ENCODE peak calls at places on chromosomes 7 and 10, in five cellular contexts. One of them, this sample, is unnamed.

GRCh38 chr7:28065308-28065707 is 115.3 kb downstream of the JAZF1 start:
- DNase-seq in prostate gland: peak
- DNase-seq in stomach: no peak
- DNase-seq in sigmoid colon: peak
- DNase-seq in transverse colon: no peak
- DNase-seq in this sample: no peak

GRCh38 chr7:112144284-112145059 is 61.7 kb downstream of the DOCK4 start:
- DNase-seq in prostate gland: no peak
- DNase-seq in stomach: no peak
- DNase-seq in sigmoid colon: no peak
- DNase-seq in transverse colon: no peak
- DNase-seq in this sample: no peak

GRCh38 chr7:11548532-11548931 is 283.5 kb downstream of the THSD7A start:
- DNase-seq in prostate gland: no peak
- DNase-seq in stomach: no peak
- DNase-seq in sigmoid colon: no peak
- DNase-seq in transverse colon: no peak
- DNase-seq in this sample: no peak

GRCh38 chr10:123274513-123275182 is 120.4 kb downstream of the BUB3 start:
- DNase-seq in prostate gland: no peak
- DNase-seq in stomach: no peak
- DNase-seq in sigmoid colon: no peak
- DNase-seq in transverse colon: no peak
- DNase-seq in this sample: no peak

GRCh38 chr10:106185991-106186390 is 978.5 kb downstream of the SORCS1 start:
- DNase-seq in prostate gland: no peak
- DNase-seq in stomach: no peak
- DNase-seq in sigmoid colon: no peak
- DNase-seq in transverse colon: no peak
- DNase-seq in this sample: no peak

GRCh38 chr10:42962902-42963231 is 114.0 kb upstream of the RET start:
- DNase-seq in prostate gland: no peak
- DNase-seq in stomach: peak
- DNase-seq in sigmoid colon: peak
- DNase-seq in transverse colon: peak
- DNase-seq in this sample: no peak

GRCh38 chr7:75869776-75870379 is 9.0 kb upstream of the RHBDD2 start:
- DNase-seq in prostate gland: no peak
- DNase-seq in stomach: no peak
- DNase-seq in sigmoid colon: no peak
- DNase-seq in transverse colon: no peak
- DNase-seq in this sample: no peak

GRCh38 chr7:116772926-116773749 is 89.2 kb upstream of the CAPZA2 start:
- DNase-seq in prostate gland: no peak
- DNase-seq in stomach: no peak
- DNase-seq in sigmoid colon: no peak
- DNase-seq in transverse colon: no peak
- DNase-seq in this sample: no peak

GRCh38 chr10:128875955-128876354 is 591.1 kb upstream of the MGMT start:
- DNase-seq in prostate gland: no peak
- DNase-seq in stomach: no peak
- DNase-seq in sigmoid colon: peak
- DNase-seq in transverse colon: no peak
- DNase-seq in this sample: no peak

GRCh38 chr10:2212196-2212719 is 474.9 kb upstream of the ADARB2 start:
- DNase-seq in prostate gland: no peak
- DNase-seq in stomach: no peak
- DNase-seq in sigmoid colon: no peak
- DNase-seq in transverse colon: no peak
- DNase-seq in this sample: no peak

GRCh38 chr10:59678884-59679301 is 30.8 kb downstream of the SLC16A9 start:
- DNase-seq in prostate gland: no peak
- DNase-seq in stomach: peak
- DNase-seq in sigmoid colon: no peak
- DNase-seq in transverse colon: peak
- DNase-seq in this sample: no peak

GRCh38 chr10:58189269-58189668 is 78.4 kb downstream of the IPMK start:
- DNase-seq in prostate gland: peak
- DNase-seq in stomach: no peak
- DNase-seq in sigmoid colon: no peak
- DNase-seq in transverse colon: no peak
- DNase-seq in this sample: no peak

GRCh38 chr10:50788951-50789904 is 49.5 kb downstream of the ASAH2B start:
- DNase-seq in prostate gland: no peak
- DNase-seq in stomach: no peak
- DNase-seq in sigmoid colon: no peak
- DNase-seq in transverse colon: no peak
- DNase-seq in this sample: no peak

GRCh38 chr7:92639956-92640355 is 49.8 kb upstream of the FAM133B start:
- DNase-seq in prostate gland: no peak
- DNase-seq in stomach: no peak
- DNase-seq in sigmoid colon: no peak
- DNase-seq in transverse colon: no peak
- DNase-seq in this sample: no peak

GRCh38 chr10:82814635-82815034 is 939.6 kb downstream of the NRG3 start:
- DNase-seq in prostate gland: no peak
- DNase-seq in stomach: no peak
- DNase-seq in sigmoid colon: no peak
- DNase-seq in transverse colon: no peak
- DNase-seq in this sample: no peak

GRCh38 chr10:71255817-71256660 is 43.7 kb downstream of the UNC5B start:
- DNase-seq in prostate gland: peak
- DNase-seq in stomach: peak
- DNase-seq in sigmoid colon: peak
- DNase-seq in transverse colon: peak
- DNase-seq in this sample: no peak

GRCh38 chr7:158018061-158018796 is 569.4 kb downstream of the PTPRN2 start:
- DNase-seq in prostate gland: no peak
- DNase-seq in stomach: peak
- DNase-seq in sigmoid colon: no peak
- DNase-seq in transverse colon: no peak
- DNase-seq in this sample: no peak

GRCh38 chr7:121294448-121294992 is 34.3 kb upstream of the WNT16 start:
- DNase-seq in prostate gland: no peak
- DNase-seq in stomach: no peak
- DNase-seq in sigmoid colon: no peak
- DNase-seq in transverse colon: no peak
- DNase-seq in this sample: no peak

GRCh38 chr7:149880871-149881301 is 7.1 kb downstream of the ATP6V0E2 start:
- DNase-seq in prostate gland: peak
- DNase-seq in stomach: no peak
- DNase-seq in sigmoid colon: peak
- DNase-seq in transverse colon: no peak
- DNase-seq in this sample: no peak

GRCh38 chr10:103752680-103753248 is 102.6 kb downstream of the SH3PXD2A start:
- DNase-seq in prostate gland: no peak
- DNase-seq in stomach: peak
- DNase-seq in sigmoid colon: no peak
- DNase-seq in transverse colon: no peak
- DNase-seq in this sample: no peak

GRCh38 chr7:17696422-17696821 is 243.9 kb downstream of the SNX13 start:
- DNase-seq in prostate gland: peak
- DNase-seq in stomach: no peak
- DNase-seq in sigmoid colon: peak
- DNase-seq in transverse colon: peak
- DNase-seq in this sample: no peak

GRCh38 chr10:114486938-114487814 is 82.9 kb upstream of the AFAP1L2 start:
- DNase-seq in prostate gland: no peak
- DNase-seq in stomach: no peak
- DNase-seq in sigmoid colon: no peak
- DNase-seq in transverse colon: no peak
- DNase-seq in this sample: no peak

GRCh38 chr10:93186631-93187030 is 112.9 kb downstream of the CYP26A1 start:
- DNase-seq in prostate gland: no peak
- DNase-seq in stomach: no peak
- DNase-seq in sigmoid colon: no peak
- DNase-seq in transverse colon: no peak
- DNase-seq in this sample: no peak

GRCh38 chr10:75957721-75958120 is 526.3 kb downstream of the LRMDA start:
- DNase-seq in prostate gland: no peak
- DNase-seq in stomach: no peak
- DNase-seq in sigmoid colon: no peak
- DNase-seq in transverse colon: no peak
- DNase-seq in this sample: no peak

GRCh38 chr10:96238889-96239624 is 32.3 kb downstream of the BLNK start:
- DNase-seq in prostate gland: no peak
- DNase-seq in stomach: no peak
- DNase-seq in sigmoid colon: no peak
- DNase-seq in transverse colon: no peak
- DNase-seq in this sample: no peak

GRCh38 chr10:51386248-51386885 is 312.1 kb downstream of the PRKG1 start:
- DNase-seq in prostate gland: no peak
- DNase-seq in stomach: no peak
- DNase-seq in sigmoid colon: no peak
- DNase-seq in transverse colon: no peak
- DNase-seq in this sample: no peak

GRCh38 chr10:70260259-70260658 is 23.5 kb downstream of the NPFFR1 start:
- DNase-seq in prostate gland: no peak
- DNase-seq in stomach: no peak
- DNase-seq in sigmoid colon: no peak
- DNase-seq in transverse colon: no peak
- DNase-seq in this sample: no peak

GRCh38 chr10:3126741-3127342 is 45.7 kb downstream of the PITRM1 start:
- DNase-seq in prostate gland: no peak
- DNase-seq in stomach: no peak
- DNase-seq in sigmoid colon: peak
- DNase-seq in transverse colon: peak
- DNase-seq in this sample: no peak

GRCh38 chr10:34753014-34753757 is 61.9 kb downstream of the PARD3 start:
- DNase-seq in prostate gland: no peak
- DNase-seq in stomach: no peak
- DNase-seq in sigmoid colon: no peak
- DNase-seq in transverse colon: no peak
- DNase-seq in this sample: no peak

GRCh38 chr7:26477381-26477780 is 185.7 kb downstream of the SNX10 start:
- DNase-seq in prostate gland: no peak
- DNase-seq in stomach: no peak
- DNase-seq in sigmoid colon: no peak
- DNase-seq in transverse colon: no peak
- DNase-seq in this sample: no peak

GRCh38 chr7:56110611-56111010 is 4.3 kb upstream of the CHCHD2 start:
- DNase-seq in prostate gland: no peak
- DNase-seq in stomach: no peak
- DNase-seq in sigmoid colon: no peak
- DNase-seq in transverse colon: no peak
- DNase-seq in this sample: no peak

GRCh38 chr10:22229756-22230330 is 12.0 kb upstream of the EBLN1 start:
- DNase-seq in prostate gland: no peak
- DNase-seq in stomach: no peak
- DNase-seq in sigmoid colon: no peak
- DNase-seq in transverse colon: no peak
- DNase-seq in this sample: no peak

GRCh38 chr10:26721561-26721960 is 24.1 kb downstream of the PDSS1 start:
- DNase-seq in prostate gland: no peak
- DNase-seq in stomach: no peak
- DNase-seq in sigmoid colon: no peak
- DNase-seq in transverse colon: no peak
- DNase-seq in this sample: no peak

GRCh38 chr10:20466731-20467130 is 430.4 kb downstream of the NEBL start:
- DNase-seq in prostate gland: no peak
- DNase-seq in stomach: no peak
- DNase-seq in sigmoid colon: no peak
- DNase-seq in transverse colon: no peak
- DNase-seq in this sample: no peak

GRCh38 chr10:119620241-119620753 is 23.5 kb upstream of the TIAL1 start:
- DNase-seq in prostate gland: no peak
- DNase-seq in stomach: no peak
- DNase-seq in sigmoid colon: no peak
- DNase-seq in transverse colon: no peak
- DNase-seq in this sample: no peak

DNA sequence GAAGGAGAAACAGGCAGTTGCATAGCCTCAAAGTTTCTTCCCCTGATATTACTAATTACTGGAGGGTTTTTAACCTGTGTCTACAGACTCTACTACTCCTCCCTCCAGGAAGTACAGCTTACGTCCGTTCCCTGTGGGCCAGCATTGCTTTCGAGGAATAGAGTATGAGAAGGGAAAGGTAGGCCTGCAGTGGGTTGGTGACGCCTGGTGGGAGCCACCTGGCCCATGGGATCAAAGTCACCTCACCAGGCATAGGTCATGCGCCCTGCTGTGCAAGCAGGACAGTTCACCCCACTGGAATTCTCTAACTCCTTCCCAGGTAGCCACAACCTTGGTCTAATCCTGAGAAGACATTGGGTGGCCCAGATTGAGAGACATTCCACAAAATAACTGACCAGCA is 29.8 kb downstream of the LMTK2 start:
- DNase-seq in prostate gland: no peak
- DNase-seq in stomach: no peak
- DNase-seq in sigmoid colon: no peak
- DNase-seq in transverse colon: no peak
- DNase-seq in this sample: no peak
- TF ChIP-seq POLR2A in prostate gland: no peak
- TF ChIP-seq POLR2A in stomach: no peak
- TF ChIP-seq POLR2A in sigmoid colon: no peak
- TF ChIP-seq POLR2A in transverse colon: no peak
- TF ChIP-seq POLR2A in this sample: no peak

DNA sequence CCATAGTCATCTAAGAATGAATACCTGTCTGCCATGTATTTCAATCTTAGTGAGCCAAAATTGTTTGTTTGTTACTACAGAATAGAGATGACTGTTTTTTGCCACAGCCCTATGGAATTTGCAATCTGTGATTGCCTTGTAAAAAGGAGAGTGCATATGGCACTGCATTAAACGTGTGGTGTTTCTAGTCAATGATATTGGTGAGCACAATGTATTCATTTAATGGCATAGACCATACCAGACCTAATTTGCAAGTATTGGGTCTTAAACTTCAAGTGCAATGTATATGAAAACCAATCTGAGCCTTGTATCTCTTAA is 11.3 kb downstream of the INSIG1 start:
- DNase-seq in prostate gland: no peak
- DNase-seq in stomach: no peak
- DNase-seq in sigmoid colon: no peak
- DNase-seq in transverse colon: no peak
- DNase-seq in this sample: no peak
- TF ChIP-seq POLR2AphosphoS5 in prostate gland: no peak
- TF ChIP-seq POLR2AphosphoS5 in stomach: no peak
- TF ChIP-seq POLR2AphosphoS5 in sigmoid colon: no peak
- TF ChIP-seq POLR2AphosphoS5 in transverse colon: no peak
- TF ChIP-seq POLR2AphosphoS5 in this sample: no peak

GRCh38 chr7:303425-303824 is 13.5 kb downstream of the FOXL3 start:
- DNase-seq in prostate gland: no peak
- DNase-seq in stomach: no peak
- DNase-seq in sigmoid colon: peak
- DNase-seq in transverse colon: no peak
- DNase-seq in this sample: no peak
- TF ChIP-seq POLR2A in prostate gland: no peak
- TF ChIP-seq POLR2A in stomach: no peak
- TF ChIP-seq POLR2A in sigmoid colon: no peak
- TF ChIP-seq POLR2A in transverse colon: no peak
- TF ChIP-seq POLR2A in this sample: no peak

DNA sequence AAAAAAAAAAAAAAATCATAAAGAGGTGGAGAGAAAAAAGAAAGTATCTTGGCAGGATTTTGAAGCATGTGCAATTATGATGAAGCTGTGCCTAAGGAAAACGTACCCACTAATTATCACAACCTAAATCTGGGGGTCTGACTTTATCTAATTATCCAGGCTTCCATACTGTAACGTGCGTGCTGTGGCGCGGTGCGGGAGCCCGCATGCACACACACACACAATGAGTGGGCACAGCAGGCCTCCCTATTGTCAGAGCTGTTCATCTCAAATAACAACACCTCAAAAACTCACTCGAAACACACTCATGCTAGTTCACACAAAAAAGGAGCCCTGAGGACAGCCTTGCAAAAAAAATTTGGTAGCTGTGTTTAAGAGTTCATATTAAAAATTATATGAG is 31.9 kb downstream of the BEND7 start:
- DNase-seq in prostate gland: no peak
- DNase-seq in stomach: no peak
- DNase-seq in sigmoid colon: no peak
- DNase-seq in transverse colon: no peak
- DNase-seq in this sample: no peak
- TF ChIP-seq POLR2AphosphoS5 in prostate gland: no peak
- TF ChIP-seq POLR2AphosphoS5 in stomach: no peak
- TF ChIP-seq POLR2AphosphoS5 in sigmoid colon: no peak
- TF ChIP-seq POLR2AphosphoS5 in transverse colon: no peak
- TF ChIP-seq POLR2AphosphoS5 in this sample: no peak

This sample was measured in GM12892.